ENCODE peak calls at places on chromosomes 1 and 21, in nine cellular contexts. X is PC-9, I is mammary epithelial cell, E is fibroblast of lung, W is GM23338, L is GM23248, H is GM12878, R is PC-3, U is MM.1S. N is an unnamed sample. For H3K36me3, the result is how much of the 10 kb centered on the place peaks cover.

GRCh38 chr1:168636642-168637111 is 60.3 kb downstream of the XCL1 start:
- DNase-seq in H (no peak), E (peak), L (peak), I (peak), X (peak), W (no peak), U (peak), R (peak), N (no peak)

GRCh38 chr1:119453021-119453420 is 38.1 kb downstream of the HSD3B2 start:
- DNase-seq in X (peak), U (peak), L (peak), W (no peak), H (no peak), E (peak), R (peak), I (peak), N (no peak)

GRCh38 chr1:19872190-19872589 is 10.0 kb upstream of the OTUD3 start:
- DNase-seq in H (no peak), W (no peak), L (peak), I (peak), U (peak), E (no peak), R (peak), X (peak), N (no peak)

GRCh38 chr1:215005078-215005477 is 77.5 kb upstream of the KCNK2 start:
- DNase-seq in R (no peak), I (no peak), E (peak), U (no peak), L (peak), W (no peak), H (no peak), X (no peak), N (peak)

GRCh38 chr21:41763996-41764395 is 2.9 kb downstream of the RIPK4 start:
- DNase-seq in W (no peak), U (no peak), E (no peak), R (no peak), H (no peak), X (no peak), I (no peak), L (no peak), N (no peak)

GRCh38 chr1:61341426-61341825 is 259.1 kb downstream of the NFIA start:
- DNase-seq in H (no peak), I (no peak), R (no peak), U (no peak), L (no peak), E (no peak), W (no peak), X (no peak), N (no peak)

GRCh38 chr1:35499652-35500176 is 57.5 kb downstream of the KIAA0319L start:
- DNase-seq in E (no peak), W (no peak), L (no peak), U (no peak), X (no peak), R (no peak), H (no peak), I (no peak), N (no peak)

GRCh38 chr1:33270379-33270778 is 14.1 kb downstream of the ZNF362 start:
- DNase-seq in U (no peak), X (no peak), R (no peak), E (no peak), H (no peak), L (no peak), I (no peak), W (no peak), N (no peak)

GRCh38 chr21:31902438-31902837 is 29.6 kb downstream of the HUNK start:
- DNase-seq in E (no peak), L (no peak), W (no peak), U (no peak), I (no peak), H (no peak), X (no peak), R (no peak), N (no peak)

GRCh38 chr1:94935476-94935875 is 8.6 kb upstream of the CNN3 start:
- DNase-seq in L (no peak), H (no peak), W (no peak), I (no peak), U (no peak), E (no peak), X (no peak), R (no peak), N (no peak)

GRCh38 chr1:53090227-53091147 is 28.5 kb downstream of the PODN start:
- DNase-seq in W (no peak), R (no peak), X (peak), I (no peak), L (no peak), E (no peak), U (no peak), H (no peak), N (no peak)

GRCh38 chr1:246595146-246595545 is 28.9 kb downstream of the CNST start:
- DNase-seq in X (no peak), R (no peak), I (peak), E (no peak), W (no peak), L (no peak), H (no peak), U (no peak), N (no peak)

GRCh38 chr1:3529099-3529729 is 74.7 kb downstream of the ARHGEF16 start:
- DNase-seq in E (no peak), R (peak), W (no peak), U (no peak), H (no peak), L (peak), I (no peak), X (no peak), N (no peak)

GRCh38 chr1:3533051-3534048 is 78.0 kb downstream of the MEGF6 start:
- DNase-seq in I (no peak), R (no peak), H (no peak), E (no peak), X (no peak), L (no peak), U (no peak), W (peak), N (no peak)

GRCh38 chr1:3531928-3532327 is 77.5 kb downstream of the ARHGEF16 start:
- DNase-seq in I (no peak), W (no peak), H (no peak), R (no peak), U (no peak), L (no peak), X (no peak), E (no peak), N (no peak)

GRCh38 chr1:3530086-3530930 is 75.8 kb downstream of the ARHGEF16 start:
- DNase-seq in I (peak), E (no peak), H (no peak), W (peak), R (peak), L (peak), X (peak), U (no peak), N (no peak)

GRCh38 chr1:3530931-3531818 is 76.7 kb downstream of the ARHGEF16 start:
- DNase-seq in E (peak), X (peak), R (peak), L (peak), U (peak), H (no peak), W (peak), I (peak), N (peak)
- TF ChIP-seq EZH2 in E (no peak), X (no peak), R (no peak), L (no peak), U (no peak), H (no peak), W (no peak), I (no peak), N (no peak)

DNA sequence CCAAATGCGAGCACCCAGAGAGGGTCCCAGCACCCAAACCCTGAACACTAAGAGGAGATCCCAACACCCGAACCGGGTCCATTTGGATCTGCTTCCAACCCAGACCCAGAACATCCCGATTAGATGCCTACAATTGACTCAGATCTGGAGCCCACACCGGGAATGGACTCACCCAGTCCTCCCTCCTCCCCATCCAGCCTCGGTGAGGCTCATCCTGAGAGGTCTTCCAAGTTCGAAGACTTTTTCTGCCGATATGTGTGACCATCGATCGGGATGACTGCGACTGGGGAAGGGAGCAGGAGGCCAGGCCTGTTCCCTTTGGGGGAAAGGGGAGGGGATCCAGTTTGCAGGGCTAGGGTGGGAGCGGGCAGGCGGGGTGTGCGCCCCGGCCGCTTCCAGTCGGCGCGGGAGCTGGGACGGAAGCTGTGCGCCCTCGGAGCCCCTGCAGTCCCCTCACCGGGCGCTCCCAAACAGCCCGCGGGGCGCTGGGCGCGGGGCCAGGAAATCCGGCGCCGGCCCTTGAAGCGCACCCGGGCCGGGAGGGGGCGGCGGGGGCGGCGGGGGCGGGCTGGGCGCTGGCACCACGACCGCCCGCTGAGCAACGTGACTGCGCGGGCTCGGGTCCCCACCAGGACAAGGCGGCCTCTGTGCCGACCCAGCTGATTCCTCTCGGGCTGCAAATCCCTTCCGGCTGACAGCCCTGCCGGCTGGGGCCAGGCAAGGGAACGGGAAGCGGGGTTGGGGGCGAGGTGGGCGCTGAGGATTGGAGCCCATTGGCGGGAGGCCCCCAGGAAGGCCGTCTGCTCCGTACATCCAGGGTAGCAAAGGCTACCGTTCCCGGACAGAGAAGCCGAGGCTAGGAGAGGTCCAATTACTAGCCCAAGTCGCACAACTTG is 104.0 kb downstream of the EBNA1BP2 start:
- DNase-seq in L (peak), I (no peak), R (no peak), E (no peak), H (no peak), X (peak), U (no peak), W (peak), N (no peak)
- H3K36me3 ChIP-seq in L (under half), I (under half), R (under half), E (under half), H (under half), X (under half), U (under half), W (under half), N (under half)

GRCh38 chr1:24502168-24503002 is at the start of gene RCAN3:
- DNase-seq in E (peak), X (peak), H (no peak), R (peak), L (peak), U (peak), I (peak), W (peak), N (no peak)

GRCh38 chr1:24503870-24504523 is 1.4 kb downstream of the RCAN3 start:
- DNase-seq in H (no peak), L (no peak), I (no peak), W (no peak), U (no peak), E (no peak), R (peak), X (no peak), N (no peak)

GRCh38 chr1:24503003-24503751 is 541 bp downstream of the RCAN3 start:
- DNase-seq in E (no peak), X (no peak), R (peak), I (peak), L (no peak), W (peak), H (no peak), U (peak), N (no peak)

GRCh38 chr1:24500448-24501048 is 2.1 kb upstream of the RCAN3 start:
- DNase-seq in W (no peak), L (no peak), I (no peak), H (no peak), X (no peak), E (no peak), U (no peak), R (no peak), N (no peak)

DNA sequence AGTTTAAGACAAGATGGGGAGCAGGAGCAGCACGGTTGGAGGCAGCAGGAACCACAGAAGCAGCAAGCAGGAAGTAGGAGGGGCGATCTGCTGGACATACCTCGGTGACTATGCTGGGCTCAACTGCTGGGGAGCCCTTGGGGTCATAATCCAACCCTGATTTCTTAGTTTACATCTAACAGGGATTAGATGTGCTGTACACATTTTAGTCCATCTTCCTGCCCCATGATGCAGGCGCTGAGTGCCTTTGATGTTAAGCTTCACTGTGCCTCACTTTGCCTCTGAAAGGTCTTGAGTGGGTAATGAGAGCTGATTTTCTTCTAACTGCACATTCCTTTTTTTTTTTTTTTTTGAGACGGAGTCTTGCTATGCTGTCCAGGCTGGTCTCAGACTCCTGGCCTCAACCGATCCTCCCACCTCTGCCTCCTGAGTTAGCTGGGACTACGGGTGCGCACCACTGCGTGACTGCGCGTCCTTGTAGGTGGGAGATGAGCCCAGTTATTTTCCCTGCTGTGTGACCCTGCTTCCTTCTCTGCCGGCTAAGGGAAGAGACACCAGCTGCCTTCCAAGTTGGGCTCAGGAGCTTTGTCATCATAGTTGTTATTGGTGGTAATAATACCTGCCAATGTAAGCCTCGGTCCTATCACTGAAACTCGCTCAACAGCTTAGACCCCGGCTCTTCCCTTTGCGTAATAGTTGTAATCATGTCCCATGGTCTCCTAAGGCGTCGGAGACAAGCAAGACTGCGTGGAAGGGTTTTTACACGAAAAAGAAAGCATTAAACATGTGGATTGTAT is 1.1 kb upstream of the RCAN3 start:
- DNase-seq in I (peak), E (no peak), H (no peak), R (peak), U (peak), X (no peak), W (peak), L (peak), N (no peak)
- TF ChIP-seq EZH2 in I (no peak), E (no peak), H (no peak), R (no peak), U (no peak), X (no peak), W (no peak), L (no peak), N (no peak)

GRCh38 chr21:34812510-34813265 is 143.9 kb downstream of the CLIC6 start:
- DNase-seq in I (peak), W (no peak), H (no peak), U (no peak), X (no peak), R (peak), L (peak), E (peak), N (no peak)

GRCh38 chr21:34811368-34811767 is 142.6 kb downstream of the CLIC6 start:
- DNase-seq in W (no peak), L (no peak), I (no peak), X (no peak), E (no peak), U (no peak), R (no peak), H (no peak), N (no peak)

GRCh38 chr21:34814529-34814951 is 145.7 kb downstream of the CLIC6 start:
- DNase-seq in I (peak), H (no peak), X (no peak), R (no peak), L (no peak), E (no peak), W (no peak), U (no peak), N (no peak)

GRCh38 chr21:34810786-34811185 is 142.0 kb downstream of the CLIC6 start:
- DNase-seq in L (no peak), I (no peak), U (no peak), H (no peak), X (no peak), R (no peak), W (no peak), E (no peak), N (no peak)

DNA sequence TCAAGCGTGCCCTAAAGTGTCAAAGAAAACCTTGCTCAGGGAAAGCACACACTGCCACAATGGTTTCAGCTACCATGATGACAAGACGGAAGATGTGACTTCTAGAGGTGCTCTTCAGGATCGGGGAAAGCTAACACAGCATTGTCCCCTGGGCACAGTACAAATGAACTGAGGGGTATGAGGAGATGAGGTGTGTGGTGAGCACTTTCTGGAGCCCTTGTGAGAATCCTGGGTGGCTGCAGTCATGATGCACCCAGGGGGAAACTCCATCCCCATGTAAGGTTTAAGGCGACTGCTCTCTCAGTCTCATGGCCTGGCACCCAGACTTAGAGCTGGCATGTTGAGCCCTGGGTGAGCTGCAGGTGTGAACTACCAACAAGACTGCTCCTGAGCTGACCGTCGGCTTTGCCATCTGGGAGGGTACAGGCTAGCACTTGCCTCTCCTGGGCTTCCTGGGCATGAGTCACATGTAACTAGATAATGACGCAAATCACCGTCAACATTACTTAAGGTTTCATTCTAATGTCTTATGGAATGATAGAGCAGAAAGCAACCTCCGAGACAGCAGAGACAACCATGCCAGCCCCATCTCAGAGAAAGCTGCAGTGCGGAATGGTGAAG is 144.6 kb downstream of the CLIC6 start:
- DNase-seq in R (peak), U (no peak), X (peak), E (peak), H (no peak), W (no peak), I (peak), L (peak), N (no peak)
- H3K36me3 ChIP-seq in R (half or more), U (under half), X (under half), E (under half), H (under half), W (under half), I (under half), L (under half), N (under half)

DNA sequence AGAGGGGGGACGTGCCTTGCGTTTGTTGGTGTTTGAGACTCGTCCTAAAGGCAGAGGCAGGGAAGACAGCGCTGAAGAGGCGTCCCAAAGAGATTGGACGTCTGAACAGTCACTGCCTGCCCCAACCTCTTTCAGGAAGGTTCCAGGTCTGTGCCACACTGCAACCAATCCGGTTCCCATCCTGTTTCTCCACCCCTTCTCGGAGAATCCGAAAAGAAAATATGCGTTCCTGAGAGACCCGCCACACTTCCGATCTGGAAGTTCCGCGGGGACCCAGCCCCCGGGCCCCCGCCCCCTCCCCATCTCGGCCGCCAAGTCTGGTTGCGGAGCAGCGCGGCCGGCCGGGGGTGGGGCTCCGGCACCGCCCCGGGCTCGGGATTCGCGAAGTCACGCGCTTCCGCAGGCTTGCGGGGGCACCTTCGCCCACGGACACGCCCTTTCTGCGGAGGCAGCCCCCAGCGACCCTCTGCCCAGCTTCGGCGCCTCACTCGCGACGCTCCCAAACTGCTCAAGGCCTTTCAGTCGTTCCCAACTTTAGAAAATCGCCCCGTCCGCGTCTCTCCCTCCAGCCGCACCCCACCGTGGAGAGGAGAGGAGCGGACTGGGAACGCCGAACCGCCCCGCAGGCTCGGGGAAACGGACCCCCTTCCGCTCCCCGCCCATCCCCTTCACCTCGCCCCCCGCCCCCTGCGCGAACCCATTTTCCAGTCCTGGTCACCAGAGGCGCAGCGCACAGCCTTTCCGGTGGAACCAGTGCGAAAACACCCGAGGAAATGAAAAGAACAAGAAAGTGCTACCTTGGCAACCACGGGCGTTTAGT is 124.6 kb upstream of the DPYD start:
- DNase-seq in W (peak), E (peak), I (peak), R (no peak), H (no peak), U (no peak), L (peak), X (no peak), N (no peak)
- TF ChIP-seq EZH2 in W (no peak), E (no peak), I (no peak), R (no peak), H (no peak), U (no peak), L (no peak), X (no peak), N (no peak)

GRCh38 chr1:240201931-240202330 is 110.2 kb downstream of the FMN2 start:
- DNase-seq in X (no peak), I (no peak), L (no peak), W (no peak), E (no peak), H (no peak), R (no peak), U (no peak), N (no peak)
- H3K36me3 ChIP-seq in X (under half), I (under half), L (under half), W (under half), E (under half), H (under half), R (under half), U (under half), N (under half)